ENCODE peak calls at places on chromosomes 12 and 14, in five cellular contexts. B is ovary, Y is GM12878, X is body of pancreas, H is HCT116. N is an unnamed sample. For H3K4me1, the result is how much of the 10 kb centered on the place peaks cover.

GRCh38 chr12:56204275-56204674 is 15.0 kb upstream of the SMARCC2 start:
- DNase-seq in B (no peak), Y (no peak), X (no peak), H (no peak), N (no peak)

GRCh38 chr14:103884854-103885253 is 37.5 kb upstream of the PPP1R13B start:
- DNase-seq in B (no peak), Y (no peak), X (no peak), H (no peak), N (no peak)

GRCh38 chr14:89750909-89751502 is 203.5 kb downstream of the EFCAB11 start:
- DNase-seq in B (no peak), Y (no peak), X (no peak), H (no peak), N (no peak)

GRCh38 chr12:40697566-40698257 is 5.5 kb downstream of the CNTN1 start:
- DNase-seq in B (no peak), Y (no peak), X (no peak), H (no peak), N (no peak)

GRCh38 chr12:92191061-92191460 is 45.4 kb upstream of the BTG1 start:
- DNase-seq in B (no peak), Y (no peak), X (no peak), H (no peak), N (no peak)

GRCh38 chr14:53054457-53054856 is 98.7 kb downstream of the DDHD1 start:
- DNase-seq in B (no peak), Y (no peak), X (no peak), H (no peak), N (no peak)

GRCh38 chr14:91300283-91300841 is 55.9 kb upstream of the GPR68 start:
- DNase-seq in B (no peak), Y (no peak), X (no peak), H (no peak), N (no peak)

GRCh38 chr14:104093366-104094055 is 8.0 kb downstream of the ASPG start:
- DNase-seq in B (no peak), Y (no peak), X (no peak), H (no peak), N (peak)

GRCh38 chr14:91890291-91890749 is 23.0 kb upstream of the TC2N start:
- DNase-seq in B (no peak), Y (no peak), X (no peak), H (no peak), N (no peak)

DNA sequence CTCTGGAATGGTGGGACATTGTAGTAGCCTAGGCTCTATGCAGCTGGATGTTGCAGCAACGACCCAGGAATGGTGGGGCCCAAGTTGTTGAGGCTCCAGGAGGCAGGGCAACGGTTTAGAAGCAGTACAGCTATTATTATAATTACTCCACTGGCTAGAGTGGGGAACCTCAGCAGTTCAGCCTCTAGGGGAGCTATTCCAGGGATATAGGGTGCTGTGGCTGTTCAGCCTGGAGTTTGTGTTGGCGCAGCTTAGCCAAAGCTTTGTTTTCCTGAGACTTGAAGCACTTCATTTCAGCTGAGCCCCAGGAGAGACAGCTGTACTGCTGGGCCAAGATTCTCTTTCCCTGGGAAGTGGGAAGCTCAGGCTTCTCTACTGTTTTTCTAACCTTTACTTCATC is 1023.0 kb upstream of the ATXN7L3B start:
- DNase-seq in B (no peak), Y (no peak), X (no peak), H (peak), N (no peak)
- TF ChIP-seq POLR2A in B (no peak), Y (no peak), X (no peak), H (no peak), N (no peak)

GRCh38 chr14:76808990-76809389 is 3.7 kb downstream of the ANGEL1 start:
- DNase-seq in B (no peak), Y (no peak), X (no peak), H (no peak), N (no peak)

GRCh38 chr14:76810953-76811400 is 1.7 kb downstream of the ANGEL1 start:
- DNase-seq in B (no peak), Y (no peak), X (no peak), H (peak), N (no peak)

GRCh38 chr14:76812093-76812421 is 625 bp downstream of the ANGEL1 start:
- DNase-seq in B (no peak), Y (no peak), X (no peak), H (no peak), N (no peak)

GRCh38 chr14:76811561-76811960 is 1.1 kb downstream of the ANGEL1 start:
- DNase-seq in B (no peak), Y (no peak), X (no peak), H (no peak), N (no peak)

DNA sequence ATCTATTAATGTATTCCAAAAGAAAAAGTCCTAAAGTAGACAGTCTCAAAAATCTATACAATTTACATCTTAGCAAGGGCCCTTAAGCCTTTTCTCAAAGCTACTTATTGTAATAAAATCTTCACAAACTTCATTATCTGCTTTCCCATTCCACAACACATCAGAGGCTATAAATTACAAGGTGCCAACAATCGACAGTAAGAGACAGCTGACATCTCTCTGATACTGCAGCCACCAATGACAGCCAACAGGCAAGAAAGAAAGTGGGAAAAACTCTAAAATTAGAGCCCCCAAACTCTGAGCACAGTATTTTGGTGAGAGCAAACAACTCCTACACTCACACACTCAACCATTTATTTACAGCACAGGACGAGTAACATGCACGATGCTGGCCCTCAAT is 2.2 kb downstream of the ANGEL1 start:
- DNase-seq in B (no peak), Y (no peak), X (no peak), H (no peak), N (no peak)
- H3K4me3 ChIP-seq in B (no peak), Y (peak), X (no peak), H (no peak), N (no peak)

GRCh38 chr14:39102265-39102968 is 618 bp downstream of the SEC23A start:
- DNase-seq in B (no peak), Y (no peak), X (peak), H (no peak), N (peak)

GRCh38 chr14:39099748-39100147 is 3.3 kb downstream of the SEC23A start:
- DNase-seq in B (no peak), Y (no peak), X (no peak), H (no peak), N (no peak)

GRCh38 chr14:39094515-39094914 is 8.5 kb downstream of the SEC23A start:
- DNase-seq in B (no peak), Y (no peak), X (no peak), H (no peak), N (no peak)

GRCh38 chr14:39091716-39092115 is 11.3 kb downstream of the SEC23A start:
- DNase-seq in B (no peak), Y (no peak), X (no peak), H (no peak), N (no peak)

GRCh38 chr14:39097159-39097558 is 5.9 kb downstream of the SEC23A start:
- DNase-seq in B (no peak), Y (no peak), X (no peak), H (no peak), N (no peak)
- H3K4me1 ChIP-seq in B (under half), Y (under half), X (under half), H (under half), N (under half)

GRCh38 chr14:94378527-94379290 is 9.7 kb downstream of the SERPINA1 start:
- DNase-seq in B (no peak), Y (no peak), X (no peak), H (no peak), N (no peak)
- TF ChIP-seq POLR2A in B (no peak), Y (no peak), X (no peak), H (no peak), N (no peak)

GRCh38 chr12:948238-948637 is 1.3 kb downstream of the RAD52 start:
- DNase-seq in B (no peak), Y (no peak), X (no peak), H (no peak), N (no peak)
- H3K4me3 ChIP-seq in B (no peak), Y (peak), X (no peak), H (peak), N (peak)

GRCh38 chr12:105223358-105223840 is 12.6 kb downstream of the APPL2 start:
- DNase-seq in B (no peak), Y (no peak), X (no peak), H (no peak), N (no peak)
- H3K4me1 ChIP-seq in B (under half), Y (under half), X (under half), H (under half), N (half or more)

GRCh38 chr12:33609910-33610309 is 170.3 kb upstream of the SYT10 start:
- DNase-seq in B (no peak), Y (no peak), X (no peak), H (no peak), N (no peak)
- TF ChIP-seq POLR2A in B (no peak), Y (no peak), X (no peak), H (no peak), N (no peak)

GRCh38 chr12:6952860-6953416 is 1.8 kb downstream of the PTPN6 start:
- DNase-seq in B (no peak), Y (no peak), X (no peak), H (no peak), N (no peak)
- H3K4me3 ChIP-seq in B (no peak), Y (peak), X (no peak), H (no peak), N (peak)

DNA sequence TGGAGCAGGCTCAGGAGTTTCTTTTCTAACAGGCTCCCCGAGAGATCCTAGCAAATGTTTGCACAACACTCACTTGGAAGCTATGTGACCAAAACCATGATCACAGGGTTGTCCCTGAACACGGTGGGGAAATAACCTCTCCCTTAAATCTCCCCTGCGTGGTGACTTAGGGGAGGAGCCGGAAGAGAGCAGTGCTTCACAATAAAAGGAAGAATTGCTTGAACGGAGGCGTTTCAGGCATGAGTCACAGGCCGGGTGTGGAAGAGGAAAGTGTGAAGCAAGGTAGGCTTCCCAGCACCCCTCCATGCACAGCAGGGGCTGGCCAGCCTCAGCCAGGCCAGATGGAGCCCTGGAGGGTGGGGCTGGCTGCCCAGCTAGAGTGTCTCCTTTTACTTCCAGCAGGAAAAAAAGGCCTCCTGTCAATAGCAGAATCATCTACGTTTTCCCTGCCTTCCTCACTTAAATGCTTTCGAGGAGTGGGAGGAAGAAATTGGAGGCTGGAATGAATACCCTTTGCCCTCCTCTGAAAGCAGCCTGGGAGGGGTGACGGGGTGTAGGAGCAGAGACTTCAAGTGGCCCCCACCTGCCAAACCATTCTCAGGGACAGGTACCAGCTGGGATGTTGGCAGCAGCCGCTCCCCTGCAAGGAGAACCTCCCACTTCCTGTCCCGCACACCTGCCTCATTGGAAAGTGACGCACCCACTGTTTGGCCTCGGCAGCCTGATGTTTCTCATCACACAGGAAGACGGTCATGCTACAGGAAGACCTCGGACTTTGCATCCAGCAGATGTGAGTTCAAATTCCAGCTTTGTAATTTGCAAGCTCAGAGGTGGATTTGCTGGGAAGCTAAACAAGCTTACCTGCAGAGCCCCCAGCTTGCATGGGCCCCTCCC is 30.1 kb upstream of the PPP2R5C start:
- DNase-seq in B (no peak), Y (peak), X (peak), H (peak), N (peak)
- H3K4me1 ChIP-seq in B (under half), Y (under half), X (under half), H (under half), N (under half)

N was measured in Peyer's patch.